ENCODE peak calls at places on chromosomes 13 and 19, in ten cellular contexts. Y is D341Med; T is AG20443; A is stimulated activated CD4-positive, alpha-beta T cell treated with anti-CD3 and anti-CD28 coated beads, Interleukin-4, amount 100 ng/mL, for 24 hours; Z is BJ; X is thyroid gland; D is activated T-helper 1 cell treated with anti-CD3 and anti-CD28 coated beads, Interleukin-2, amount 50 U/mL, for 16 hours; P is SHP77 treated with DMSO at 0.1 percent for 48 hours; M is LoVo; U is left cardiac atrium. G is an unnamed sample.

GRCh38 chr13:36067619-36068456 is 63.3 kb downstream of the DCLK1 start:
- DNase-seq in Y (no peak), T (no peak), A (no peak), Z (peak; percentile 37), X (no peak), D (no peak), P (no peak), M (no peak), U (no peak), G (no peak)

GRCh38 chr19:8361921-8362793 is 1.8 kb upstream of the ANGPTL4 start:
- DNase-seq in Y (peak; percentile 61), T (peak; percentile 93), A (no peak), Z (peak; percentile 86), X (peak; percentile 99), D (no peak), P (peak; percentile 87), M (peak; percentile 96), U (peak; percentile 97), G (peak; percentile 97)

GRCh38 chr13:20525144-20525600 is 485 bp downstream of the CRYL1 start:
- DNase-seq in Y (peak; percentile 45), T (no peak), A (peak; percentile 15), Z (no peak), X (peak; percentile 38), D (no peak), P (peak; percentile 12), M (peak; percentile 19), U (peak; percentile 38), G (no peak)

GRCh38 chr19:23554548-23554947 is 132.5 kb downstream of the ZNF675 start:
- DNase-seq in Y (no peak), T (no peak), A (no peak), Z (peak; percentile 31), X (no peak), D (no peak), P (no peak), M (no peak), U (no peak), G (no peak)

GRCh38 chr13:109131698-109132257 is 502.4 kb downstream of the MYO16 start:
- DNase-seq in Y (no peak), T (no peak), A (no peak), Z (no peak), X (no peak), D (no peak), P (no peak), M (no peak), U (no peak), G (no peak)

GRCh38 chr13:29315847-29316246 is 279.6 kb downstream of the SLC7A1 start:
- DNase-seq in Y (no peak), T (no peak), A (no peak), Z (no peak), X (no peak), D (no peak), P (no peak), M (no peak), U (no peak), G (no peak)

GRCh38 chr19:21022996-21023395 is 2.5 kb downstream of the ZNF430 start:
- DNase-seq in Y (no peak), T (peak; percentile 5), A (peak; percentile 60), Z (peak; percentile 13), X (peak; percentile 58), D (peak; percentile 12), P (no peak), M (peak; percentile 63), U (no peak), G (peak; percentile 70)

GRCh38 chr19:10797541-10798256 is 38.3 kb downstream of the TMED1 start:
- DNase-seq in Y (no peak), T (no peak), A (peak; percentile 90), Z (no peak), X (no peak), D (peak; percentile 82), P (no peak), M (no peak), U (no peak), G (no peak)

GRCh38 chr19:40598918-40599307 is 2.3 kb upstream of the LTBP4 start:
- DNase-seq in Y (no peak), T (no peak), A (no peak), Z (no peak), X (no peak), D (no peak), P (no peak), M (no peak), U (no peak), G (no peak)

GRCh38 chr19:610071-610800 is 20.6 kb downstream of the HCN2 start:
- DNase-seq in Y (no peak), T (no peak), A (peak; percentile 26), Z (no peak), X (no peak), D (no peak), P (peak; percentile 69), M (no peak), U (no peak), G (no peak)

GRCh38 chr19:1598777-1599459 is 6.3 kb upstream of the MBD3 start:
- DNase-seq in Y (no peak), T (no peak), A (no peak), Z (no peak), X (no peak), D (no peak), P (no peak), M (no peak), U (no peak), G (no peak)

GRCh38 chr19:1311543-1312091 is 25.9 kb downstream of the EFNA2 start:
- DNase-seq in Y (no peak), T (no peak), A (no peak), Z (no peak), X (no peak), D (no peak), P (no peak), M (no peak), U (no peak), G (no peak)

GRCh38 chr13:30829145-30829544 is 76.9 kb upstream of the MEDAG start:
- DNase-seq in Y (no peak), T (peak; percentile 62), A (no peak), Z (no peak), X (no peak), D (no peak), P (no peak), M (peak; percentile 60), U (no peak), G (no peak)

GRCh38 chr13:110258876-110259631 is 47.9 kb downstream of the COL4A1 start:
- DNase-seq in Y (no peak), T (no peak), A (no peak), Z (no peak), X (no peak), D (no peak), P (no peak), M (no peak), U (no peak), G (no peak)

G was measured in fibroblast of the conjunctiva.